ENCODE peak calls at places on chromosomes 3 and 15, in six cellular contexts. P, T, F, W, H and A are unnamed samples.

GRCh38 chr3:97863025-97863424 is 41.2 kb downstream of the CRYBG3 start:
- DNase-seq in H (no peak), F (no peak), T (peak), W (no peak), P (no peak), A (no peak)

GRCh38 chr3:148319161-148319915 is 378.4 kb upstream of the AGTR1 start:
- DNase-seq in W (peak), P (no peak), H (no peak), F (no peak), T (peak), A (no peak)

GRCh38 chr3:149449799-149450198 is 24.7 kb upstream of the TM4SF4 start:
- DNase-seq in F (no peak), T (peak), W (no peak), H (no peak), P (no peak), A (no peak)

GRCh38 chr3:102024270-102024904 is 175.1 kb downstream of the NFKBIZ start:
- DNase-seq in T (no peak), W (no peak), F (no peak), H (no peak), P (no peak), A (no peak)

GRCh38 chr3:126147932-126148683 is 32.3 kb downstream of the ALDH1L1 start:
- DNase-seq in W (no peak), F (no peak), H (no peak), T (no peak), P (peak), A (no peak)

GRCh38 chr3:145070795-145071194 is 1090.2 kb downstream of the PLOD2 start:
- DNase-seq in F (no peak), W (no peak), H (no peak), T (no peak), P (no peak), A (no peak)

GRCh38 chr3:11379824-11380281 is 107.7 kb downstream of the ATG7 start:
- DNase-seq in F (no peak), W (no peak), H (no peak), T (no peak), P (no peak), A (no peak)

GRCh38 chr3:170863768-170864167 is 6.2 kb downstream of the RPL22L1 start:
- DNase-seq in W (no peak), T (no peak), H (no peak), F (no peak), P (no peak), A (no peak)

GRCh38 chr3:171459130-171459941 is 869 bp downstream of the TNIK start:
- DNase-seq in P (peak), T (peak), H (no peak), W (no peak), F (no peak), A (no peak)

GRCh38 chr3:13161771-13162535 is 88.7 kb upstream of the IQSEC1 start:
- DNase-seq in F (no peak), P (no peak), H (no peak), T (no peak), W (no peak), A (no peak)

GRCh38 chr15:64842986-64843561 is 1.4 kb downstream of the PLEKHO2 start:
- DNase-seq in P (no peak), W (no peak), F (no peak), T (peak), H (no peak), A (no peak)

GRCh38 chr3:62570888-62571287 is 197.5 kb upstream of the FEZF2 start:
- DNase-seq in P (no peak), H (no peak), W (no peak), F (no peak), T (no peak), A (no peak)

GRCh38 chr15:81049835-81050234 is 49.1 kb downstream of the TLNRD1 start:
- DNase-seq in P (no peak), H (peak), T (no peak), F (no peak), W (no peak), A (no peak)

GRCh38 chr3:107216711-107217110 is 160.5 kb upstream of the CCDC54 start:
- DNase-seq in W (no peak), P (no peak), H (no peak), T (peak), F (no peak), A (no peak)

GRCh38 chr3:15783361-15783969 is 14.3 kb downstream of the ANKRD28 start:
- DNase-seq in H (no peak), P (no peak), T (peak), F (no peak), W (no peak), A (no peak)

GRCh38 chr3:188006726-188007393 is 147.1 kb upstream of the LPP start:
- DNase-seq in W (no peak), H (no peak), T (no peak), F (no peak), P (no peak), A (no peak)

GRCh38 chr3:143536817-143537535 is 311.3 kb downstream of the SLC9A9 start:
- DNase-seq in W (no peak), F (no peak), T (peak), P (no peak), H (no peak), A (no peak)

GRCh38 chr3:160987982-160988964 is 116.9 kb downstream of the B3GALNT1 start:
- DNase-seq in W (no peak), P (no peak), F (no peak), H (no peak), T (no peak), A (no peak)

GRCh38 chr3:141646760-141647561 is 91.1 kb upstream of the RNF7 start:
- DNase-seq in P (no peak), F (peak), T (peak), H (peak), W (no peak), A (peak)

GRCh38 chr3:198018416-198018815 is 58.4 kb downstream of the LMLN start:
- DNase-seq in T (no peak), H (no peak), W (no peak), P (no peak), F (no peak), A (no peak)

GRCh38 chr3:114624047-114624445 is 330.2 kb downstream of the TIGIT start:
- DNase-seq in F (no peak), H (peak), T (peak), P (no peak), W (no peak), A (no peak)

GRCh38 chr3:114241259-114241658 is 3.9 kb upstream of the ZNF80 start:
- DNase-seq in W (no peak), P (no peak), F (no peak), H (no peak), T (no peak), A (no peak)

GRCh38 chr3:125608419-125608818 is 13.1 kb upstream of the OSBPL11 start:
- DNase-seq in P (no peak), T (no peak), F (no peak), H (no peak), W (no peak), A (no peak)

GRCh38 chr15:59299919-59300617 is 72.6 kb downstream of the MYO1E start:
- DNase-seq in T (peak), H (no peak), P (no peak), F (no peak), W (peak), A (peak)

GRCh38 chr3:46162975-46163550 is 45.0 kb downstream of the CCR1 start:
- DNase-seq in T (no peak), H (peak), W (no peak), F (no peak), P (no peak), A (peak)

GRCh38 chr3:158775801-158776399 is 26.0 kb upstream of the MFSD1 start:
- DNase-seq in F (no peak), P (no peak), W (no peak), T (peak), H (peak), A (no peak)

GRCh38 chr3:18725668-18726407 is 300.7 kb upstream of the SATB1 start:
- DNase-seq in P (no peak), T (no peak), W (no peak), F (no peak), H (no peak), A (no peak)

GRCh38 chr15:70289191-70289955 is 191.7 kb upstream of the TLE3 start:
- DNase-seq in T (no peak), F (no peak), W (no peak), H (no peak), P (no peak), A (no peak)

GRCh38 chr15:35066094-35066493 is 19.0 kb downstream of the NANOGP8 start:
- DNase-seq in F (no peak), W (no peak), P (no peak), T (no peak), H (no peak), A (no peak)

GRCh38 chr15:62606376-62607164 is 436.0 kb upstream of the TPM1 start:
- DNase-seq in T (peak), P (no peak), H (no peak), F (no peak), W (no peak), A (peak)

GRCh38 chr3:134877788-134878187 is 82.7 kb downstream of the EPHB1 start:
- DNase-seq in P (no peak), H (no peak), W (no peak), T (no peak), F (no peak), A (no peak)

GRCh38 chr3:159266779-159267178 is 464.9 kb downstream of the MFSD1 start:
- DNase-seq in H (peak), P (peak), F (peak), W (no peak), T (peak), A (peak)

GRCh38 chr3:124360626-124361025 is 368.7 kb upstream of the ROPN1 start:
- DNase-seq in H (no peak), F (no peak), T (no peak), P (no peak), W (no peak), A (no peak)

GRCh38 chr15:94305133-94305532 is 73.8 kb downstream of the MCTP2 start:
- DNase-seq in H (no peak), W (no peak), P (no peak), T (peak), F (no peak), A (no peak)

GRCh38 chr15:77083381-77084160 is 12.7 kb upstream of the TSPAN3 start:
- DNase-seq in T (peak), F (no peak), P (peak), H (peak), W (peak), A (no peak)

DNA sequence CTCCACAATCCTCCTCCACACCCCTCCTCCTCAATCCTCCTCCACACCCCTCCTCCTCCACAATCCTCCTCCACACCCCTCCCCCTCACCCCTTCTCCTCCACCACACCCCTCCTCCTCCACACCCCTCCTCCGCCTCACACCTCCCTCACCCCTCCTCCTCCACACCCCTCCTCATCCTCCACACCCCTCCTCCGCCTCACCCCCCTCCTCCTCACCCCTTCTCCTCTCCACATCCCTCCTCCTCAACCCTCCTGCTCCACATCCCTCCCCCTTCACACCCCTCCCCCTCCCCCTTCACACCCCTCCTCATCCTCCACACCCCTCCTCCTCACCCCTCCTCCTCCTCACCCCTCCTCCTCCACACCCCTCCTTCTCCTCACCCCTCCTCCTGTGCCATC is 69.8 kb upstream of the BLM start:
- DNase-seq in P (no peak), W (no peak), F (peak), H (no peak), T (no peak), A (no peak)
- TF ChIP-seq CEBPB in P (no peak), W (no peak), F (no peak), H (no peak), T (no peak), A (no peak)

GRCh38 chr3:155861476-155862183 is 7.4 kb upstream of the SLC33A1 start:
- DNase-seq in F (no peak), W (no peak), P (no peak), H (no peak), T (peak), A (no peak)
- H3K9ac ChIP-seq in F (no peak), W (no peak), P (no peak), H (no peak), T (no peak), A (no peak)

DNA sequence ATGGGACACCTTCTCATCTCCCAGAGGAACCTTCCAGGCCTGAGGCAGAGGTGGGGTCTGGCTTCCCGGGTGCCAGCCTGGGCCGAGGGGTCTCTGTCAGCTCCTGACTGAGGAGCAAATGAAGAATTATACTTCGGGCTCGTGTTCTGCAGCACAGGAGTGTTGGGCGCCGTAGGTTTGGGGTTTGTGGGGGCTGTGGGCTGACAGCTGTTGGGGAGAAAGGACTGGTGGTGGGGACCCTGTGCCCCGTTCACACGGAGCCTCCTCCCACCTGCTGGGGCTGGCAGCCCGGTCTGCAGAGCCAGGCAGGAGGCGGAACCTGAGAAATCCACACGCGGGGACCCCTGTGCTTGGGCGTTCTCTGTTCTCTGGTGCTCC is 59.7 kb downstream of the ADAMTS7 start:
- DNase-seq in H (no peak), F (no peak), P (no peak), T (no peak), W (no peak), A (no peak)
- TF ChIP-seq CEBPB in H (no peak), F (no peak), P (no peak), T (no peak), W (no peak), A (no peak)

DNA sequence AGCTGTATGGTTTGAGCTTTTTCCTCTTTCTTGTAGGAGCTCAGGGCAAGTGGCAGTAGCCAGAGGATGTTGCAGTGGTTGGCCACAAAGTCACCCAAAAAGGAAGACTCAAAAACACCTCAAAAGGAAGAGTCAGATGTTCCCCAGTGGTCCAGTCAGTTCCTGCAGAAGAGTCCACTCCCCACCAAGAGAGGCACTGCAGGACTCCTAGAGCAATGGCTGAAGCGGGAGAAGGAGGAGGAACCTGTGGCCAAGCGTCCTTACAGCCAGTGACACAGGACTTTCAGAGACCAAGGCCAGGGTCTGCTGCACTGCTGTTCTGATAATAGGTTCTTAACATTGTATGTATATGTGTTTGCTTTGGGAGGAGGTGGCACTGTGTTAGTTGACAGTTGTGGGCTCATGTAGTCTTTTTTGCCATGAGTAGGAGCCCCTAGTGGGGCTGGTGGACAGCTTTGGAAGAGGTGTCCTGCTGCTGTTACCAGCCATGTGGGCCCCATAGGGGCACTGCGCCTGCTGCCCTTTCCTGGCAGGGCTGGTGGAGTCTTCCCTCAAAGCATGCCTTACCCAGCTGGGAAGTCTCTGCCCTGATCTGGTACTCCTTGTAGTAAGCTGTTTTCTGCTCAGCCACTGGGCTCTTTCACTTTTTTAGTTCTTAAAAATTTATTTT is 26.0 kb downstream of the HMCES start:
- DNase-seq in P (no peak), F (no peak), T (no peak), H (no peak), W (no peak), A (no peak)
- H3K9ac ChIP-seq in P (no peak), F (peak), T (peak), H (no peak), W (no peak), A (no peak)